ENCODE peak calls at places on chromosomes 12 and 14, in ten cellular contexts. H is fibroblast of mammary gland, D is GM20000, O is activated T-cell treated with anti-CD3 and anti-CD28 coated beads for 48 hours, F is choroid plexus epithelial cell, S is IMR-90, C is LoVo, A is NCI-H1092, Q is ureter, R is esophagus squamous epithelium. L is an unnamed sample.

GRCh38 chr14:104282332-104283196 is 144.2 kb downstream of the KIF26A start:
- DNase-seq in D (no peak), A (peak), R (no peak), C (no peak), S (no peak), Q (peak), F (no peak), H (no peak), O (no peak), L (no peak)

GRCh38 chr14:95140060-95140858 is 17.1 kb downstream of the DICER1 start:
- DNase-seq in S (peak), F (peak), D (no peak), R (no peak), Q (no peak), H (peak), O (no peak), C (no peak), A (no peak), L (no peak)

GRCh38 chr12:93804392-93805179 is 127.4 kb downstream of the CRADD start:
- DNase-seq in R (no peak), S (no peak), C (no peak), O (no peak), F (no peak), Q (no peak), H (peak), A (no peak), D (no peak), L (no peak)

GRCh38 chr12:114342651-114343050 is 63.3 kb downstream of the TBX5 start:
- DNase-seq in Q (no peak), A (no peak), D (no peak), O (no peak), S (peak), F (no peak), R (no peak), H (peak), C (no peak), L (no peak)

GRCh38 chr14:75877292-75877691 is 104.5 kb downstream of the TGFB3 start:
- DNase-seq in C (no peak), D (no peak), S (peak), F (peak), Q (no peak), A (no peak), O (no peak), R (no peak), H (peak), L (peak)

GRCh38 chr14:33839193-33840076 is 111.4 kb downstream of the EGLN3 start:
- DNase-seq in O (peak), F (peak), A (peak), D (peak), Q (peak), S (peak), C (peak), R (no peak), H (peak), L (peak)

GRCh38 chr12:97716356-97716755 is 253.8 kb downstream of the RMST start:
- DNase-seq in F (peak), D (no peak), H (peak), S (no peak), R (no peak), C (no peak), A (no peak), O (no peak), Q (no peak), L (peak)

GRCh38 chr14:93984987-93985410 is 8.6 kb upstream of the ASB2 start:
- DNase-seq in S (peak), H (peak), A (no peak), C (peak), F (peak), O (no peak), D (no peak), R (no peak), Q (peak), L (no peak)

GRCh38 chr14:67573268-67574010 is 26.6 kb downstream of the PIGH start:
- DNase-seq in C (no peak), Q (no peak), S (no peak), H (no peak), R (no peak), F (no peak), D (no peak), O (no peak), A (no peak), L (no peak)

GRCh38 chr12:111841236-111841749 is 735 bp upstream of the MAPKAPK5 start:
- DNase-seq in Q (no peak), H (peak), O (no peak), F (peak), C (no peak), S (no peak), R (no peak), A (no peak), D (no peak), L (no peak)

GRCh38 chr14:96187216-96188050 is 17.2 kb upstream of the BDKRB2 start:
- DNase-seq in O (no peak), S (peak), H (no peak), Q (no peak), R (no peak), D (no peak), C (no peak), A (no peak), F (peak), L (no peak)

GRCh38 chr12:4450551-4451112 is 5.0 kb upstream of the FGF6 start:
- DNase-seq in S (no peak), O (no peak), C (no peak), F (peak), H (no peak), Q (no peak), A (no peak), R (no peak), D (no peak), L (no peak)

GRCh38 chr12:84913151-84913550 is 552 bp upstream of the SLC6A15 start:
- DNase-seq in O (no peak), R (no peak), C (no peak), S (no peak), H (peak), F (peak), Q (no peak), A (no peak), D (no peak), L (no peak)

GRCh38 chr12:121523741-121524140 is 57.1 kb downstream of the KDM2B start:
- DNase-seq in O (no peak), F (no peak), A (no peak), R (no peak), S (no peak), D (peak), Q (no peak), H (no peak), C (no peak), L (no peak)

GRCh38 chr12:92634730-92635129 is 68.1 kb upstream of the PLEKHG7 start:
- DNase-seq in C (no peak), A (no peak), S (no peak), O (no peak), R (no peak), Q (no peak), D (no peak), H (no peak), F (no peak), L (no peak)

GRCh38 chr14:76473381-76474263 is 97.7 kb downstream of the ESRRB start:
- DNase-seq in Q (no peak), S (peak), C (no peak), A (no peak), O (no peak), R (no peak), F (peak), D (peak), H (no peak), L (no peak)

GRCh38 chr14:72722201-72722785 is 171.6 kb downstream of the DPF3 start:
- DNase-seq in S (no peak), F (no peak), A (no peak), D (no peak), H (no peak), C (no peak), Q (no peak), R (no peak), O (no peak), L (no peak)

GRCh38 chr14:88660056-88660455 is 97.2 kb downstream of the ZC3H14 start:
- DNase-seq in A (no peak), O (no peak), F (peak), Q (no peak), C (no peak), R (no peak), D (no peak), S (peak), H (peak), L (no peak)

GRCh38 chr12:123054371-123054770 is 73.9 kb downstream of the ARL6IP4 start:
- DNase-seq in O (no peak), F (no peak), H (no peak), A (no peak), S (no peak), C (no peak), Q (no peak), D (no peak), R (no peak), L (no peak)

GRCh38 chr12:60173213-60174170 is 577.7 kb downstream of the SLC16A7 start:
- DNase-seq in F (no peak), R (no peak), C (no peak), Q (no peak), H (peak), D (no peak), A (no peak), S (no peak), O (no peak), L (no peak)

GRCh38 chr12:96094201-96094600 is 58.8 kb upstream of the LTA4H start:
- DNase-seq in S (no peak), Q (no peak), A (no peak), F (peak), O (no peak), R (no peak), C (peak), H (no peak), D (no peak), L (peak)

GRCh38 chr14:24095196-24096068 is 1.3 kb downstream of the PCK2 start:
- DNase-seq in C (peak), S (peak), A (no peak), O (peak), F (peak), Q (peak), D (peak), R (no peak), H (peak), L (no peak)

GRCh38 chr14:75427482-75428229 is at the start of gene JDP2:
- DNase-seq in Q (peak), C (peak), O (peak), D (peak), A (peak), R (no peak), S (peak), F (peak), H (peak), L (no peak)

GRCh38 chr14:24662753-24663152 is 28.8 kb upstream of the GZMB start:
- DNase-seq in H (no peak), R (no peak), F (no peak), Q (no peak), A (no peak), C (no peak), O (no peak), S (no peak), D (no peak), L (peak)

GRCh38 chr12:22628228-22628627 is 3.3 kb downstream of the ETNK1 start:
- DNase-seq in H (no peak), C (no peak), Q (no peak), O (no peak), D (no peak), R (no peak), A (no peak), S (no peak), F (no peak), L (no peak)

GRCh38 chr12:117985182-117985581 is 16.4 kb upstream of the KSR2 start:
- DNase-seq in F (no peak), R (no peak), C (no peak), O (no peak), A (no peak), H (no peak), Q (no peak), S (no peak), D (no peak), L (no peak)

GRCh38 chr14:68547305-68548193 is 245.3 kb downstream of the ZFP36L1 start:
- DNase-seq in R (no peak), Q (peak), F (peak), C (peak), O (no peak), S (peak), H (peak), D (no peak), A (no peak), L (no peak)

L was measured in Jurkat, Clone E6-1.